ENCODE peak calls at places on chromosomes 3 and 15, in nine cellular contexts. One of them, this sample, is unnamed.

GRCh38 chr3:168047190-168047795 is 48.4 kb downstream of the GOLIM4 start:
- DNase-seq in epithelial cell of prostate: peak
- DNase-seq in activated CD4-positive, alpha-beta T cell treated with anti-CD3 and anti-CD28 coated beads for 48 hours: no peak
- DNase-seq in Calu3: peak
- DNase-seq in NCI-H774: peak
- DNase-seq in tibial artery: no peak
- DNase-seq in A673: peak
- DNase-seq in nephron progenitor cell: no peak
- DNase-seq in stimulated activated CD4-positive, alpha-beta T cell treated with anti-CD3 and anti-CD28 coated beads, Interleukin-1b, Interleukin-23, amount 100 ng/mL, for 24 hours: no peak
- DNase-seq in this sample: peak

GRCh38 chr15:100713163-100713867 is 110.9 kb downstream of the ASB7 start:
- DNase-seq in epithelial cell of prostate: peak
- DNase-seq in activated CD4-positive, alpha-beta T cell treated with anti-CD3 and anti-CD28 coated beads for 48 hours: no peak
- DNase-seq in Calu3: peak
- DNase-seq in NCI-H774: no peak
- DNase-seq in tibial artery: peak
- DNase-seq in A673: no peak
- DNase-seq in nephron progenitor cell: no peak
- DNase-seq in stimulated activated CD4-positive, alpha-beta T cell treated with anti-CD3 and anti-CD28 coated beads, Interleukin-1b, Interleukin-23, amount 100 ng/mL, for 24 hours: no peak
- DNase-seq in this sample: peak

GRCh38 chr3:73021301-73021700 is 24.7 kb downstream of the PPP4R2 start:
- DNase-seq in epithelial cell of prostate: no peak
- DNase-seq in activated CD4-positive, alpha-beta T cell treated with anti-CD3 and anti-CD28 coated beads for 48 hours: no peak
- DNase-seq in Calu3: no peak
- DNase-seq in NCI-H774: no peak
- DNase-seq in tibial artery: no peak
- DNase-seq in A673: no peak
- DNase-seq in nephron progenitor cell: no peak
- DNase-seq in stimulated activated CD4-positive, alpha-beta T cell treated with anti-CD3 and anti-CD28 coated beads, Interleukin-1b, Interleukin-23, amount 100 ng/mL, for 24 hours: no peak
- DNase-seq in this sample: no peak

GRCh38 chr15:95581595-95581994 is 748.9 kb upstream of the NR2F2 start:
- DNase-seq in epithelial cell of prostate: no peak
- DNase-seq in activated CD4-positive, alpha-beta T cell treated with anti-CD3 and anti-CD28 coated beads for 48 hours: no peak
- DNase-seq in Calu3: no peak
- DNase-seq in NCI-H774: no peak
- DNase-seq in tibial artery: no peak
- DNase-seq in A673: no peak
- DNase-seq in nephron progenitor cell: no peak
- DNase-seq in stimulated activated CD4-positive, alpha-beta T cell treated with anti-CD3 and anti-CD28 coated beads, Interleukin-1b, Interleukin-23, amount 100 ng/mL, for 24 hours: no peak
- DNase-seq in this sample: no peak

GRCh38 chr3:127264292-127264691 is 23.6 kb downstream of the PRR20G start:
- DNase-seq in epithelial cell of prostate: no peak
- DNase-seq in activated CD4-positive, alpha-beta T cell treated with anti-CD3 and anti-CD28 coated beads for 48 hours: no peak
- DNase-seq in Calu3: peak
- DNase-seq in NCI-H774: no peak
- DNase-seq in tibial artery: no peak
- DNase-seq in A673: peak
- DNase-seq in nephron progenitor cell: no peak
- DNase-seq in stimulated activated CD4-positive, alpha-beta T cell treated with anti-CD3 and anti-CD28 coated beads, Interleukin-1b, Interleukin-23, amount 100 ng/mL, for 24 hours: no peak
- DNase-seq in this sample: peak

GRCh38 chr3:189530822-189531221 is 100.4 kb upstream of the TP63 start:
- DNase-seq in epithelial cell of prostate: no peak
- DNase-seq in activated CD4-positive, alpha-beta T cell treated with anti-CD3 and anti-CD28 coated beads for 48 hours: peak
- DNase-seq in Calu3: no peak
- DNase-seq in NCI-H774: no peak
- DNase-seq in tibial artery: no peak
- DNase-seq in A673: no peak
- DNase-seq in nephron progenitor cell: no peak
- DNase-seq in stimulated activated CD4-positive, alpha-beta T cell treated with anti-CD3 and anti-CD28 coated beads, Interleukin-1b, Interleukin-23, amount 100 ng/mL, for 24 hours: no peak
- DNase-seq in this sample: no peak

GRCh38 chr3:63824309-63824708 is 5.2 kb downstream of the C3orf49 start:
- DNase-seq in epithelial cell of prostate: peak
- DNase-seq in activated CD4-positive, alpha-beta T cell treated with anti-CD3 and anti-CD28 coated beads for 48 hours: no peak
- DNase-seq in Calu3: no peak
- DNase-seq in NCI-H774: no peak
- DNase-seq in tibial artery: no peak
- DNase-seq in A673: no peak
- DNase-seq in nephron progenitor cell: no peak
- DNase-seq in stimulated activated CD4-positive, alpha-beta T cell treated with anti-CD3 and anti-CD28 coated beads, Interleukin-1b, Interleukin-23, amount 100 ng/mL, for 24 hours: no peak
- DNase-seq in this sample: peak

GRCh38 chr3:186090884-186091283 is 18.0 kb downstream of the ETV5 start:
- DNase-seq in epithelial cell of prostate: no peak
- DNase-seq in activated CD4-positive, alpha-beta T cell treated with anti-CD3 and anti-CD28 coated beads for 48 hours: no peak
- DNase-seq in Calu3: no peak
- DNase-seq in NCI-H774: no peak
- DNase-seq in tibial artery: no peak
- DNase-seq in A673: no peak
- DNase-seq in nephron progenitor cell: no peak
- DNase-seq in stimulated activated CD4-positive, alpha-beta T cell treated with anti-CD3 and anti-CD28 coated beads, Interleukin-1b, Interleukin-23, amount 100 ng/mL, for 24 hours: no peak
- DNase-seq in this sample: no peak

GRCh38 chr3:181176610-181177009 is 187.1 kb upstream of the DNAJC19 start:
- DNase-seq in epithelial cell of prostate: no peak
- DNase-seq in activated CD4-positive, alpha-beta T cell treated with anti-CD3 and anti-CD28 coated beads for 48 hours: peak
- DNase-seq in Calu3: peak
- DNase-seq in NCI-H774: peak
- DNase-seq in tibial artery: peak
- DNase-seq in A673: peak
- DNase-seq in nephron progenitor cell: peak
- DNase-seq in stimulated activated CD4-positive, alpha-beta T cell treated with anti-CD3 and anti-CD28 coated beads, Interleukin-1b, Interleukin-23, amount 100 ng/mL, for 24 hours: peak
- DNase-seq in this sample: no peak

GRCh38 chr3:167913218-167913902 is 177.8 kb downstream of the SERPINI1 start:
- DNase-seq in epithelial cell of prostate: no peak
- DNase-seq in activated CD4-positive, alpha-beta T cell treated with anti-CD3 and anti-CD28 coated beads for 48 hours: peak
- DNase-seq in Calu3: no peak
- DNase-seq in NCI-H774: no peak
- DNase-seq in tibial artery: no peak
- DNase-seq in A673: peak
- DNase-seq in nephron progenitor cell: peak
- DNase-seq in stimulated activated CD4-positive, alpha-beta T cell treated with anti-CD3 and anti-CD28 coated beads, Interleukin-1b, Interleukin-23, amount 100 ng/mL, for 24 hours: no peak
- DNase-seq in this sample: peak

GRCh38 chr3:171234298-171235020 is 207.9 kb upstream of the SLC2A2 start:
- DNase-seq in epithelial cell of prostate: no peak
- DNase-seq in activated CD4-positive, alpha-beta T cell treated with anti-CD3 and anti-CD28 coated beads for 48 hours: no peak
- DNase-seq in Calu3: no peak
- DNase-seq in NCI-H774: no peak
- DNase-seq in tibial artery: no peak
- DNase-seq in A673: peak
- DNase-seq in nephron progenitor cell: no peak
- DNase-seq in stimulated activated CD4-positive, alpha-beta T cell treated with anti-CD3 and anti-CD28 coated beads, Interleukin-1b, Interleukin-23, amount 100 ng/mL, for 24 hours: no peak
- DNase-seq in this sample: peak